ENCODE peak calls at places on chromosomes 1 and 21, in nine cellular contexts. J, P, E, Y, O, D, I, T and X are unnamed samples.

GRCh38 chr1:234721476-234722266 is 111.7 kb upstream of the IRF2BP2 start:
- DNase-seq in J (peak; percentile 23), P (peak; percentile 72), E (peak; percentile 97), Y (no peak), O (peak; percentile 50), D (no peak), I (no peak), T (peak; percentile 53), X (peak; percentile 95)

GRCh38 chr1:236686815-236687160 is 489 bp downstream of the ACTN2 start:
- DNase-seq in J (no peak), P (peak; percentile 5), E (no peak), Y (no peak), O (no peak), D (no peak), I (no peak), T (peak; percentile 34), X (no peak)

GRCh38 chr1:914891-915280 is 8.8 kb upstream of the SAMD11 start:
- DNase-seq in J (no peak), P (no peak), E (no peak), Y (no peak), O (no peak), D (no peak), I (no peak), T (no peak), X (no peak)

GRCh38 chr1:237695878-237696277 is 194.8 kb downstream of the ZP4 start:
- DNase-seq in J (no peak), P (no peak), E (no peak), Y (no peak), O (no peak), D (no peak), I (no peak), T (no peak), X (no peak)

GRCh38 chr1:183416850-183417690 is 1.1 kb downstream of the NMNAT2 start:
- DNase-seq in J (peak; percentile 17), P (peak; percentile 82), E (peak; percentile 58), Y (peak; percentile 18), O (no peak), D (peak; percentile 40), I (peak; percentile 79), T (peak; percentile 73), X (peak; percentile 22)

GRCh38 chr1:179230721-179231120 is 1.2 kb upstream of the ABL2 start:
- DNase-seq in J (no peak), P (no peak), E (no peak), Y (no peak), O (no peak), D (no peak), I (no peak), T (no peak), X (no peak)

GRCh38 chr1:23211955-23212354 is 5.3 kb downstream of the HTR1D start:
- DNase-seq in J (no peak), P (no peak), E (no peak), Y (no peak), O (no peak), D (no peak), I (no peak), T (no peak), X (no peak)

GRCh38 chr1:3827813-3828307 is 29.2 kb downstream of the CEP104 start:
- DNase-seq in J (no peak), P (no peak), E (no peak), Y (no peak), O (no peak), D (no peak), I (no peak), T (no peak), X (peak; percentile 41)

GRCh38 chr21:35449846-35450245 is 400.7 kb upstream of the RUNX1 start:
- DNase-seq in J (no peak), P (no peak), E (no peak), Y (no peak), O (no peak), D (no peak), I (no peak), T (no peak), X (no peak)

GRCh38 chr1:179742717-179743678 is at the start of gene FAM163A:
- DNase-seq in J (no peak), P (peak; percentile 13), E (no peak), Y (no peak), O (no peak), D (peak; percentile 18), I (no peak), T (peak; percentile 14), X (no peak)

GRCh38 chr1:211986628-211987254 is 48.6 kb downstream of the INTS7 start:
- DNase-seq in J (no peak), P (no peak), E (no peak), Y (no peak), O (no peak), D (no peak), I (no peak), T (no peak), X (no peak)

GRCh38 chr1:35185200-35185599 is 7.7 kb downstream of the SFPQ start:
- DNase-seq in J (no peak), P (no peak), E (no peak), Y (no peak), O (no peak), D (no peak), I (no peak), T (no peak), X (no peak)

GRCh38 chr1:62144238-62144831 is 50.3 kb upstream of the L1TD1 start:
- DNase-seq in J (peak; percentile 7), P (peak; percentile 66), E (peak; percentile 31), Y (no peak), O (no peak), D (peak; percentile 45), I (peak; percentile 25), T (no peak), X (peak; percentile 47)

GRCh38 chr1:40769815-40770214 is 13.8 kb upstream of the KCNQ4 start:
- DNase-seq in J (no peak), P (no peak), E (no peak), Y (no peak), O (no peak), D (no peak), I (no peak), T (no peak), X (no peak)

GRCh38 chr1:65279092-65279448 is 30.3 kb upstream of the DNAJC6 start:
- DNase-seq in J (no peak), P (no peak), E (no peak), Y (no peak), O (no peak), D (no peak), I (no peak), T (peak; percentile 15), X (no peak)

GRCh38 chr1:101463195-101463594 is 226.4 kb downstream of the S1PR1 start:
- DNase-seq in J (no peak), P (no peak), E (no peak), Y (no peak), O (no peak), D (no peak), I (no peak), T (no peak), X (no peak)